ENCODE peak calls at places on chromosome 16, in six cellular contexts. One of them, this sample, is unnamed.

GRCh38 chr16:30715777-30716445 is 16.9 kb downstream of the SRCAP start:
- DNase-seq in effector CD4-positive, alpha-beta T cell: peak; percentile 33
- DNase-seq in activated gamma-delta T cell: no peak
- DNase-seq in glutamatergic neuron: no peak
- DNase-seq in astrocyte of the spinal cord: no peak
- DNase-seq in activated CD4-positive, alpha-beta T cell treated with anti-CD3 and anti-CD28 coated beads, Interleukin-2, amount 50 U/mL, for 24 hours: peak; percentile 33
- DNase-seq in this sample: no peak

GRCh38 chr16:80932725-80933124 is 74.0 kb downstream of the CMC2 start:
- DNase-seq in effector CD4-positive, alpha-beta T cell: no peak
- DNase-seq in activated gamma-delta T cell: no peak
- DNase-seq in glutamatergic neuron: no peak
- DNase-seq in astrocyte of the spinal cord: peak; percentile 89
- DNase-seq in activated CD4-positive, alpha-beta T cell treated with anti-CD3 and anti-CD28 coated beads, Interleukin-2, amount 50 U/mL, for 24 hours: no peak
- DNase-seq in this sample: no peak

GRCh38 chr16:81429045-81429521 is 15.5 kb upstream of the CMIP start:
- DNase-seq in effector CD4-positive, alpha-beta T cell: no peak
- DNase-seq in activated gamma-delta T cell: no peak
- DNase-seq in glutamatergic neuron: peak; percentile 48
- DNase-seq in astrocyte of the spinal cord: no peak
- DNase-seq in activated CD4-positive, alpha-beta T cell treated with anti-CD3 and anti-CD28 coated beads, Interleukin-2, amount 50 U/mL, for 24 hours: no peak
- DNase-seq in this sample: no peak

GRCh38 chr16:86707581-86707980 is 129.2 kb downstream of the FOXL1 start:
- DNase-seq in effector CD4-positive, alpha-beta T cell: no peak
- DNase-seq in activated gamma-delta T cell: no peak
- DNase-seq in glutamatergic neuron: no peak
- DNase-seq in astrocyte of the spinal cord: no peak
- DNase-seq in activated CD4-positive, alpha-beta T cell treated with anti-CD3 and anti-CD28 coated beads, Interleukin-2, amount 50 U/mL, for 24 hours: no peak
- DNase-seq in this sample: no peak

GRCh38 chr16:79648846-79649245 is 48.3 kb upstream of the MAF start:
- DNase-seq in effector CD4-positive, alpha-beta T cell: no peak
- DNase-seq in activated gamma-delta T cell: no peak
- DNase-seq in glutamatergic neuron: no peak
- DNase-seq in astrocyte of the spinal cord: no peak
- DNase-seq in activated CD4-positive, alpha-beta T cell treated with anti-CD3 and anti-CD28 coated beads, Interleukin-2, amount 50 U/mL, for 24 hours: no peak
- DNase-seq in this sample: no peak

GRCh38 chr16:87652799-87653198 is 50.5 kb downstream of the JPH3 start:
- DNase-seq in effector CD4-positive, alpha-beta T cell: no peak
- DNase-seq in activated gamma-delta T cell: no peak
- DNase-seq in glutamatergic neuron: no peak
- DNase-seq in astrocyte of the spinal cord: no peak
- DNase-seq in activated CD4-positive, alpha-beta T cell treated with anti-CD3 and anti-CD28 coated beads, Interleukin-2, amount 50 U/mL, for 24 hours: no peak
- DNase-seq in this sample: no peak

GRCh38 chr16:12170103-12171025 is 193.8 kb downstream of the SNX29 start:
- DNase-seq in effector CD4-positive, alpha-beta T cell: no peak
- DNase-seq in activated gamma-delta T cell: no peak
- DNase-seq in glutamatergic neuron: no peak
- DNase-seq in astrocyte of the spinal cord: no peak
- DNase-seq in activated CD4-positive, alpha-beta T cell treated with anti-CD3 and anti-CD28 coated beads, Interleukin-2, amount 50 U/mL, for 24 hours: no peak
- DNase-seq in this sample: no peak

GRCh38 chr16:35795361-35796029 is 2336.1 kb downstream of the TP53TG3F start:
- DNase-seq in effector CD4-positive, alpha-beta T cell: no peak
- DNase-seq in activated gamma-delta T cell: no peak
- DNase-seq in glutamatergic neuron: no peak
- DNase-seq in astrocyte of the spinal cord: no peak
- DNase-seq in activated CD4-positive, alpha-beta T cell treated with anti-CD3 and anti-CD28 coated beads, Interleukin-2, amount 50 U/mL, for 24 hours: no peak
- DNase-seq in this sample: no peak

GRCh38 chr16:4283939-4284338 is 11.1 kb upstream of the TFAP4 start:
- DNase-seq in effector CD4-positive, alpha-beta T cell: no peak
- DNase-seq in activated gamma-delta T cell: no peak
- DNase-seq in glutamatergic neuron: no peak
- DNase-seq in astrocyte of the spinal cord: peak; percentile 22
- DNase-seq in activated CD4-positive, alpha-beta T cell treated with anti-CD3 and anti-CD28 coated beads, Interleukin-2, amount 50 U/mL, for 24 hours: no peak
- DNase-seq in this sample: no peak

GRCh38 chr16:89616576-89617437 is 3.4 kb downstream of the DPEP1 start:
- DNase-seq in effector CD4-positive, alpha-beta T cell: no peak
- DNase-seq in activated gamma-delta T cell: no peak
- DNase-seq in glutamatergic neuron: no peak
- DNase-seq in astrocyte of the spinal cord: no peak
- DNase-seq in activated CD4-positive, alpha-beta T cell treated with anti-CD3 and anti-CD28 coated beads, Interleukin-2, amount 50 U/mL, for 24 hours: no peak
- DNase-seq in this sample: no peak

GRCh38 chr16:84822990-84823389 is 3.2 kb downstream of the CRISPLD2 start:
- DNase-seq in effector CD4-positive, alpha-beta T cell: no peak
- DNase-seq in activated gamma-delta T cell: no peak
- DNase-seq in glutamatergic neuron: no peak
- DNase-seq in astrocyte of the spinal cord: no peak
- DNase-seq in activated CD4-positive, alpha-beta T cell treated with anti-CD3 and anti-CD28 coated beads, Interleukin-2, amount 50 U/mL, for 24 hours: no peak
- DNase-seq in this sample: no peak

GRCh38 chr16:70267516-70267915 is 15.8 kb upstream of the EXOSC6 start:
- DNase-seq in effector CD4-positive, alpha-beta T cell: no peak
- DNase-seq in activated gamma-delta T cell: no peak
- DNase-seq in glutamatergic neuron: peak; percentile 60
- DNase-seq in astrocyte of the spinal cord: peak; percentile 41
- DNase-seq in activated CD4-positive, alpha-beta T cell treated with anti-CD3 and anti-CD28 coated beads, Interleukin-2, amount 50 U/mL, for 24 hours: no peak
- DNase-seq in this sample: no peak

GRCh38 chr16:52070341-52071057 is 476.4 kb downstream of the TOX3 start:
- DNase-seq in effector CD4-positive, alpha-beta T cell: no peak
- DNase-seq in activated gamma-delta T cell: no peak
- DNase-seq in glutamatergic neuron: no peak
- DNase-seq in astrocyte of the spinal cord: no peak
- DNase-seq in activated CD4-positive, alpha-beta T cell treated with anti-CD3 and anti-CD28 coated beads, Interleukin-2, amount 50 U/mL, for 24 hours: no peak
- DNase-seq in this sample: no peak

GRCh38 chr16:68086336-68086821 is 1.2 kb downstream of the NFATC3 start:
- DNase-seq in effector CD4-positive, alpha-beta T cell: no peak
- DNase-seq in activated gamma-delta T cell: no peak
- DNase-seq in glutamatergic neuron: no peak
- DNase-seq in astrocyte of the spinal cord: peak; percentile 57
- DNase-seq in activated CD4-positive, alpha-beta T cell treated with anti-CD3 and anti-CD28 coated beads, Interleukin-2, amount 50 U/mL, for 24 hours: no peak
- DNase-seq in this sample: peak; percentile 33

GRCh38 chr16:85461814-85462404 is 151.2 kb upstream of the GSE1 start:
- DNase-seq in effector CD4-positive, alpha-beta T cell: no peak
- DNase-seq in activated gamma-delta T cell: no peak
- DNase-seq in glutamatergic neuron: peak; percentile 86
- DNase-seq in astrocyte of the spinal cord: peak; percentile 43
- DNase-seq in activated CD4-positive, alpha-beta T cell treated with anti-CD3 and anti-CD28 coated beads, Interleukin-2, amount 50 U/mL, for 24 hours: no peak
- DNase-seq in this sample: peak; percentile 94

GRCh38 chr16:28189237-28189636 is 22.5 kb downstream of the XPO6 start:
- DNase-seq in effector CD4-positive, alpha-beta T cell: no peak
- DNase-seq in activated gamma-delta T cell: no peak
- DNase-seq in glutamatergic neuron: no peak
- DNase-seq in astrocyte of the spinal cord: no peak
- DNase-seq in activated CD4-positive, alpha-beta T cell treated with anti-CD3 and anti-CD28 coated beads, Interleukin-2, amount 50 U/mL, for 24 hours: no peak
- DNase-seq in this sample: no peak

GRCh38 chr16:68356249-68356918 is 45.6 kb downstream of the PRMT7 start:
- DNase-seq in effector CD4-positive, alpha-beta T cell: peak; percentile 30
- DNase-seq in activated gamma-delta T cell: peak; percentile 46
- DNase-seq in glutamatergic neuron: no peak
- DNase-seq in astrocyte of the spinal cord: peak; percentile 15
- DNase-seq in activated CD4-positive, alpha-beta T cell treated with anti-CD3 and anti-CD28 coated beads, Interleukin-2, amount 50 U/mL, for 24 hours: peak; percentile 63
- DNase-seq in this sample: no peak

GRCh38 chr16:62664566-62664965 is 628.3 kb upstream of the CDH8 start:
- DNase-seq in effector CD4-positive, alpha-beta T cell: no peak
- DNase-seq in activated gamma-delta T cell: no peak
- DNase-seq in glutamatergic neuron: no peak
- DNase-seq in astrocyte of the spinal cord: no peak
- DNase-seq in activated CD4-positive, alpha-beta T cell treated with anti-CD3 and anti-CD28 coated beads, Interleukin-2, amount 50 U/mL, for 24 hours: no peak
- DNase-seq in this sample: no peak

GRCh38 chr16:5678371-5678770 is 580.8 kb upstream of the EEF2KMT start:
- DNase-seq in effector CD4-positive, alpha-beta T cell: no peak
- DNase-seq in activated gamma-delta T cell: no peak
- DNase-seq in glutamatergic neuron: no peak
- DNase-seq in astrocyte of the spinal cord: no peak
- DNase-seq in activated CD4-positive, alpha-beta T cell treated with anti-CD3 and anti-CD28 coated beads, Interleukin-2, amount 50 U/mL, for 24 hours: no peak
- DNase-seq in this sample: peak; percentile 8

GRCh38 chr16:24253192-24253591 is 2.9 kb upstream of the CACNG3 start:
- DNase-seq in effector CD4-positive, alpha-beta T cell: peak; percentile 23
- DNase-seq in activated gamma-delta T cell: no peak
- DNase-seq in glutamatergic neuron: peak; percentile 39
- DNase-seq in astrocyte of the spinal cord: peak; percentile 15
- DNase-seq in activated CD4-positive, alpha-beta T cell treated with anti-CD3 and anti-CD28 coated beads, Interleukin-2, amount 50 U/mL, for 24 hours: peak; percentile 23
- DNase-seq in this sample: peak; percentile 75

GRCh38 chr16:67928561-67929364 is 2.9 kb downstream of the CTRL start:
- DNase-seq in effector CD4-positive, alpha-beta T cell: peak; percentile 64
- DNase-seq in activated gamma-delta T cell: no peak
- DNase-seq in glutamatergic neuron: peak; percentile 83
- DNase-seq in astrocyte of the spinal cord: peak; percentile 42
- DNase-seq in activated CD4-positive, alpha-beta T cell treated with anti-CD3 and anti-CD28 coated beads, Interleukin-2, amount 50 U/mL, for 24 hours: peak; percentile 78
- DNase-seq in this sample: peak; percentile 77

GRCh38 chr16:70663524-70664324 is 17.4 kb downstream of the IL34 start:
- DNase-seq in effector CD4-positive, alpha-beta T cell: no peak
- DNase-seq in activated gamma-delta T cell: no peak
- DNase-seq in glutamatergic neuron: no peak
- DNase-seq in astrocyte of the spinal cord: no peak
- DNase-seq in activated CD4-positive, alpha-beta T cell treated with anti-CD3 and anti-CD28 coated beads, Interleukin-2, amount 50 U/mL, for 24 hours: no peak
- DNase-seq in this sample: no peak

GRCh38 chr16:71781741-71782140 is 26.9 kb downstream of the AP1G1 start:
- DNase-seq in effector CD4-positive, alpha-beta T cell: no peak
- DNase-seq in activated gamma-delta T cell: no peak
- DNase-seq in glutamatergic neuron: no peak
- DNase-seq in astrocyte of the spinal cord: peak; percentile 36
- DNase-seq in activated CD4-positive, alpha-beta T cell treated with anti-CD3 and anti-CD28 coated beads, Interleukin-2, amount 50 U/mL, for 24 hours: no peak
- DNase-seq in this sample: no peak

GRCh38 chr16:85608515-85608885 is 4.6 kb upstream of the GSE1 start:
- DNase-seq in effector CD4-positive, alpha-beta T cell: no peak
- DNase-seq in activated gamma-delta T cell: no peak
- DNase-seq in glutamatergic neuron: no peak
- DNase-seq in astrocyte of the spinal cord: no peak
- DNase-seq in activated CD4-positive, alpha-beta T cell treated with anti-CD3 and anti-CD28 coated beads, Interleukin-2, amount 50 U/mL, for 24 hours: no peak
- DNase-seq in this sample: no peak

GRCh38 chr16:49698416-49698815 is 157.5 kb downstream of the ZNF423 start:
- DNase-seq in effector CD4-positive, alpha-beta T cell: no peak
- DNase-seq in activated gamma-delta T cell: no peak
- DNase-seq in glutamatergic neuron: peak; percentile 73
- DNase-seq in astrocyte of the spinal cord: no peak
- DNase-seq in activated CD4-positive, alpha-beta T cell treated with anti-CD3 and anti-CD28 coated beads, Interleukin-2, amount 50 U/mL, for 24 hours: no peak
- DNase-seq in this sample: peak; percentile 77

GRCh38 chr16:1244881-1245280 is 4.4 kb downstream of the TPSAB1 start:
- DNase-seq in effector CD4-positive, alpha-beta T cell: no peak
- DNase-seq in activated gamma-delta T cell: no peak
- DNase-seq in glutamatergic neuron: no peak
- DNase-seq in astrocyte of the spinal cord: no peak
- DNase-seq in activated CD4-positive, alpha-beta T cell treated with anti-CD3 and anti-CD28 coated beads, Interleukin-2, amount 50 U/mL, for 24 hours: no peak
- DNase-seq in this sample: no peak

GRCh38 chr16:89072216-89073130 is 21.2 kb upstream of the ACSF3 start:
- DNase-seq in effector CD4-positive, alpha-beta T cell: no peak
- DNase-seq in activated gamma-delta T cell: no peak
- DNase-seq in glutamatergic neuron: peak; percentile 53
- DNase-seq in astrocyte of the spinal cord: no peak
- DNase-seq in activated CD4-positive, alpha-beta T cell treated with anti-CD3 and anti-CD28 coated beads, Interleukin-2, amount 50 U/mL, for 24 hours: no peak
- DNase-seq in this sample: no peak

GRCh38 chr16:88634141-88634993 is 4.0 kb upstream of the IL17C start:
- DNase-seq in effector CD4-positive, alpha-beta T cell: no peak
- DNase-seq in activated gamma-delta T cell: peak; percentile 69
- DNase-seq in glutamatergic neuron: peak; percentile 80
- DNase-seq in astrocyte of the spinal cord: no peak
- DNase-seq in activated CD4-positive, alpha-beta T cell treated with anti-CD3 and anti-CD28 coated beads, Interleukin-2, amount 50 U/mL, for 24 hours: no peak
- DNase-seq in this sample: peak; percentile 47

GRCh38 chr16:30766922-30767284 is 4.8 kb downstream of the RNF40 start:
- DNase-seq in effector CD4-positive, alpha-beta T cell: no peak
- DNase-seq in activated gamma-delta T cell: no peak
- DNase-seq in glutamatergic neuron: no peak
- DNase-seq in astrocyte of the spinal cord: no peak
- DNase-seq in activated CD4-positive, alpha-beta T cell treated with anti-CD3 and anti-CD28 coated beads, Interleukin-2, amount 50 U/mL, for 24 hours: no peak
- DNase-seq in this sample: no peak

GRCh38 chr16:67236551-67237395 is 9.8 kb downstream of the TMEM208 start:
- DNase-seq in effector CD4-positive, alpha-beta T cell: peak; percentile 53
- DNase-seq in activated gamma-delta T cell: peak; percentile 46
- DNase-seq in glutamatergic neuron: peak; percentile 83
- DNase-seq in astrocyte of the spinal cord: peak; percentile 67
- DNase-seq in activated CD4-positive, alpha-beta T cell treated with anti-CD3 and anti-CD28 coated beads, Interleukin-2, amount 50 U/mL, for 24 hours: peak; percentile 65
- DNase-seq in this sample: no peak

GRCh38 chr16:4501071-4501478 is 24.9 kb downstream of the HMOX2 start:
- DNase-seq in effector CD4-positive, alpha-beta T cell: no peak
- DNase-seq in activated gamma-delta T cell: no peak
- DNase-seq in glutamatergic neuron: no peak
- DNase-seq in astrocyte of the spinal cord: peak; percentile 32
- DNase-seq in activated CD4-positive, alpha-beta T cell treated with anti-CD3 and anti-CD28 coated beads, Interleukin-2, amount 50 U/mL, for 24 hours: no peak
- DNase-seq in this sample: no peak

GRCh38 chr16:11302977-11303376 is 21.8 kb upstream of the PRM1 start:
- DNase-seq in effector CD4-positive, alpha-beta T cell: no peak
- DNase-seq in activated gamma-delta T cell: no peak
- DNase-seq in glutamatergic neuron: no peak
- DNase-seq in astrocyte of the spinal cord: no peak
- DNase-seq in activated CD4-positive, alpha-beta T cell treated with anti-CD3 and anti-CD28 coated beads, Interleukin-2, amount 50 U/mL, for 24 hours: no peak
- DNase-seq in this sample: no peak

GRCh38 chr16:16120382-16121184 is 102.7 kb downstream of the ABCC6 start:
- DNase-seq in effector CD4-positive, alpha-beta T cell: no peak
- DNase-seq in activated gamma-delta T cell: no peak
- DNase-seq in glutamatergic neuron: no peak
- DNase-seq in astrocyte of the spinal cord: no peak
- DNase-seq in activated CD4-positive, alpha-beta T cell treated with anti-CD3 and anti-CD28 coated beads, Interleukin-2, amount 50 U/mL, for 24 hours: no peak
- DNase-seq in this sample: no peak

GRCh38 chr16:67158637-67159600 is 790 bp downstream of the TRADD start:
- DNase-seq in effector CD4-positive, alpha-beta T cell: peak; percentile 70
- DNase-seq in activated gamma-delta T cell: no peak
- DNase-seq in glutamatergic neuron: no peak
- DNase-seq in astrocyte of the spinal cord: no peak
- DNase-seq in activated CD4-positive, alpha-beta T cell treated with anti-CD3 and anti-CD28 coated beads, Interleukin-2, amount 50 U/mL, for 24 hours: peak; percentile 64
- DNase-seq in this sample: peak; percentile 59

GRCh38 chr16:66551362-66551761 is 1.0 kb upstream of the CKLF start:
- DNase-seq in effector CD4-positive, alpha-beta T cell: peak; percentile 56
- DNase-seq in activated gamma-delta T cell: no peak
- DNase-seq in glutamatergic neuron: peak; percentile 68
- DNase-seq in astrocyte of the spinal cord: no peak
- DNase-seq in activated CD4-positive, alpha-beta T cell treated with anti-CD3 and anti-CD28 coated beads, Interleukin-2, amount 50 U/mL, for 24 hours: peak; percentile 44
- DNase-seq in this sample: peak; percentile 23

GRCh38 chr16:69274699-69275235 is 36.4 kb upstream of the VPS4A start:
- DNase-seq in effector CD4-positive, alpha-beta T cell: no peak
- DNase-seq in activated gamma-delta T cell: no peak
- DNase-seq in glutamatergic neuron: no peak
- DNase-seq in astrocyte of the spinal cord: no peak
- DNase-seq in activated CD4-positive, alpha-beta T cell treated with anti-CD3 and anti-CD28 coated beads, Interleukin-2, amount 50 U/mL, for 24 hours: no peak
- DNase-seq in this sample: no peak

GRCh38 chr16:67148221-67148620 is 2.6 kb downstream of the B3GNT9 start:
- DNase-seq in effector CD4-positive, alpha-beta T cell: no peak
- DNase-seq in activated gamma-delta T cell: no peak
- DNase-seq in glutamatergic neuron: no peak
- DNase-seq in astrocyte of the spinal cord: no peak
- DNase-seq in activated CD4-positive, alpha-beta T cell treated with anti-CD3 and anti-CD28 coated beads, Interleukin-2, amount 50 U/mL, for 24 hours: no peak
- DNase-seq in this sample: no peak